ENCODE peak calls at places on chromosomes 16 and 17, in five cellular contexts. W, J, X, I and R are unnamed samples.

GRCh38 chr17:80254396-80255241 is 6.0 kb upstream of the RNF213 start:
- DNase-seq in I (peak; percentile 95), J (no peak), W (peak; percentile 40), X (peak; percentile 83), R (peak; percentile 74)

GRCh38 chr16:81861503-81861902 is 82.4 kb downstream of the PLCG2 start:
- DNase-seq in W (no peak), J (no peak), X (no peak), I (no peak), R (no peak)

GRCh38 chr17:28538296-28538895 is 14.0 kb downstream of the UNC119 start:
- DNase-seq in X (no peak), I (no peak), J (no peak), W (no peak), R (no peak)

GRCh38 chr17:33516645-33517044 is 223.6 kb upstream of the ASIC2 start:
- DNase-seq in X (no peak), W (no peak), J (no peak), I (no peak), R (no peak)

GRCh38 chr16:81620029-81620428 is 159.1 kb upstream of the PLCG2 start:
- DNase-seq in X (no peak), I (no peak), J (no peak), W (no peak), R (no peak)

GRCh38 chr16:27602103-27602502 is 52.2 kb downstream of the KATNIP start:
- DNase-seq in X (no peak), J (no peak), I (no peak), W (no peak), R (no peak)

GRCh38 chr16:85982563-85982939 is 83.6 kb downstream of the IRF8 start:
- DNase-seq in J (peak; percentile 62), I (no peak), X (no peak), W (no peak), R (no peak)

GRCh38 chr17:61411944-61412859 is 12.6 kb downstream of the TBX2 start:
- DNase-seq in I (peak; percentile 80), W (peak; percentile 74), X (peak; percentile 70), J (peak; percentile 84), R (peak; percentile 86)

GRCh38 chr16:68590201-68590994 is 51.3 kb downstream of the ZFP90 start:
- DNase-seq in J (no peak), X (peak; percentile 38), I (peak; percentile 63), W (peak; percentile 34), R (peak; percentile 83)

GRCh38 chr17:31532526-31532925 is 141.1 kb downstream of the RAB11FIP4 start:
- DNase-seq in J (no peak), I (no peak), X (no peak), W (no peak), R (no peak)

GRCh38 chr17:1047886-1048470 is 51.0 kb downstream of the TIMM22 start:
- DNase-seq in I (no peak), W (no peak), X (no peak), J (no peak), R (no peak)

GRCh38 chr16:90019543-90020259 is 445 bp upstream of the DBNDD1 start:
- DNase-seq in J (no peak), W (peak; percentile 57), I (peak; percentile 86), X (peak; percentile 30), R (no peak)

GRCh38 chr16:74521691-74522090 is 85.2 kb downstream of the GLG1 start:
- DNase-seq in W (no peak), X (no peak), J (no peak), I (peak; percentile 71), R (no peak)

GRCh38 chr16:29813644-29814562 is 1.9 kb downstream of the PRRT2 start:
- DNase-seq in X (no peak), J (no peak), W (no peak), I (no peak), R (no peak)

GRCh38 chr16:90061437-90061836 is 15.7 kb downstream of the PRDM7 start:
- DNase-seq in X (no peak), I (no peak), J (no peak), W (no peak), R (no peak)

GRCh38 chr16:64910351-64910750 is 211.5 kb downstream of the CDH11 start:
- DNase-seq in W (no peak), X (no peak), J (peak; percentile 62), I (peak; percentile 96), R (peak; percentile 94)

GRCh38 chr16:22369221-22369811 is 5.1 kb downstream of the CDR2 start:
- DNase-seq in X (peak; percentile 87), W (peak; percentile 71), J (no peak), I (peak; percentile 49), R (no peak)

GRCh38 chr16:62036807-62037135 is 533 bp upstream of the CDH8 start:
- DNase-seq in X (no peak), I (no peak), J (no peak), W (no peak), R (no peak)

GRCh38 chr16:79181419-79181818 is 419.1 kb downstream of the MAF start:
- DNase-seq in X (no peak), W (no peak), I (no peak), J (no peak), R (peak; percentile 10)

GRCh38 chr16:65540913-65541312 is 419.1 kb upstream of the CDH11 start:
- DNase-seq in X (no peak), I (no peak), W (no peak), J (no peak), R (no peak)

GRCh38 chr17:50725769-50726655 is 6.6 kb downstream of the LUC7L3 start:
- DNase-seq in I (no peak), J (no peak), X (no peak), W (no peak), R (no peak)

GRCh38 chr16:19073863-19074262 is 6.4 kb downstream of the COQ7 start:
- DNase-seq in J (no peak), I (no peak), W (no peak), X (no peak), R (no peak)

GRCh38 chr17:16377804-16378400 is 3.0 kb upstream of the UBB start:
- DNase-seq in W (no peak), J (no peak), I (peak; percentile 63), X (peak; percentile 50), R (no peak)

GRCh38 chr17:66348605-66349165 is 46.3 kb downstream of the PRKCA start:
- DNase-seq in I (peak; percentile 88), W (no peak), J (no peak), X (peak; percentile 76), R (peak; percentile 81)

GRCh38 chr16:52095466-52095865 is 451.5 kb downstream of the TOX3 start:
- DNase-seq in J (no peak), X (no peak), W (no peak), I (no peak), R (no peak)

GRCh38 chr17:68319420-68320162 is 28.3 kb downstream of the ARSG start:
- DNase-seq in X (no peak), I (no peak), W (peak; percentile 48), J (no peak), R (no peak)

GRCh38 chr16:90072442-90073105 is 4.6 kb downstream of the PRDM7 start:
- DNase-seq in J (no peak), I (no peak), X (no peak), W (no peak), R (no peak)

GRCh38 chr16:2288701-2289100 is 20.8 kb upstream of the RNPS1 start:
- DNase-seq in J (no peak), W (no peak), I (no peak), X (no peak), R (no peak)
- H3K36me3 ChIP-seq in J (peaks cover 65% of the 10 kb centered on the region), W (no peaks in the 10 kb centered on the region), I (no peaks in the 10 kb centered on the region), X (no peaks in the 10 kb centered on the region), R (no peaks in the 10 kb centered on the region)

GRCh38 chr17:63631062-63631461 is 8.8 kb downstream of the MAP3K3 start:
- DNase-seq in X (no peak), I (no peak), W (no peak), J (no peak), R (no peak)
- H3K4me1 ChIP-seq in X (peaks cover 47% of the 10 kb centered on the region), I (no peaks in the 10 kb centered on the region), W (no peaks in the 10 kb centered on the region), J (peaks cover 81% of the 10 kb centered on the region), R (no peaks in the 10 kb centered on the region)

DNA sequence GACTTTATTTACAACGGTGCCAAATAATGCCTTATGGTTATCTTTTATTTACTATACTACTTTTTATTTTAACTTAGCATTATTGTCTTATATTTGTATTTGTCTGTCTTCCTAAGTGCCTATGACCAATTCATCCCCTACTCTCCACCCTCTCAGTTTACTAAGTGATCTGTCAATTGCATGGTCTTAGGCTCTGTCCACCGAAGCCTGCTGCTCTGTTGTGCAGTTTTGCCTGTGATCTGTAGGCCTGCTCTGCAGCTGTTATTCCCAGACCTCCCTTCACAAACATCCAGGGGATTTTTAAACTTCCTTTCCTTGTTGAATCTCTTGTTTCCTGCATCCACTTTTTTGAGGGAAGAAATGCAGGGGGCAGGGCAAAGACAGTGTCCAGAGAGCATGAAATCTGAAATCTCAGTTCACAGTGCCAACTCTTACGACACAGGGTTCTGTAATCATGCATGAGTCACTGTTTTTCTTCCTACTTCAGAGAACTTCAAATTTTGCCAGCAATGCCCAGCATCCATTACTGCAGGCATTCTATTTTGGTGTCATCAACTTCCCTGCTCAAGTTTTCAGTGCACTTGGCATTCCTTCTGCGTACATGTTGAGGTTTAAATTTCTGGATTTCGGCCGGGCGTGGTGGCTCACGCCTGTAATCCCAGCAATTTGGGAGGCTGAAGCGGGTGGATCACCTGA is 11.4 kb downstream of the SLFN5 start:
- DNase-seq in X (peak; percentile 98), J (peak; percentile 79), I (peak; percentile 94), W (no peak), R (peak; percentile 98)
- TF ChIP-seq CTCF in X (no peak), J (no peak), I (no peak), W (no peak), R (no peak)

DNA sequence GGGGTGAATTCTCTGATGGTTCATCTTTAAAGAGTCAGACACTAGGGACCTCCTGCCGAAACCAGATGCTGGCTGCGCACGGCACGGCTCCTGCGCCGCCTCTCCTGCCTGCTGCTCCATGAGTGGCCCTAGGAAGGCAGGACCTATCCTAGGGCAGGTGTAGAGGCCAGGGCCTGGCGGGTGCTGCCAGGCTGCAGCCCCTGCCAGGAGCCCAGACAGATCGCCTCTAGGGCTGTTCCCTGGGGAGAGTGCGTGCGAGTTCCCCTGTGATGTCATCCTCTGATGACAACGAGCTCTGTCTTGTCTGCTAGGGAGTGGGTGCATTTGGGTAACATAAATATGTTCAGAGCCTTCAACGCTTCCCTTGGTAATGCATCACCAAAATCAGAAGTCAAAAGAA is 23.9 kb downstream of the SLC38A10 start:
- DNase-seq in W (no peak), I (no peak), X (no peak), J (no peak), R (no peak)
- H3K36me3 ChIP-seq in W (peaks cover 66% of the 10 kb centered on the region), I (peaks cover 13% of the 10 kb centered on the region), X (peaks cover 8% of the 10 kb centered on the region), J (peaks cover 48% of the 10 kb centered on the region), R (peaks cover 14% of the 10 kb centered on the region)

DNA sequence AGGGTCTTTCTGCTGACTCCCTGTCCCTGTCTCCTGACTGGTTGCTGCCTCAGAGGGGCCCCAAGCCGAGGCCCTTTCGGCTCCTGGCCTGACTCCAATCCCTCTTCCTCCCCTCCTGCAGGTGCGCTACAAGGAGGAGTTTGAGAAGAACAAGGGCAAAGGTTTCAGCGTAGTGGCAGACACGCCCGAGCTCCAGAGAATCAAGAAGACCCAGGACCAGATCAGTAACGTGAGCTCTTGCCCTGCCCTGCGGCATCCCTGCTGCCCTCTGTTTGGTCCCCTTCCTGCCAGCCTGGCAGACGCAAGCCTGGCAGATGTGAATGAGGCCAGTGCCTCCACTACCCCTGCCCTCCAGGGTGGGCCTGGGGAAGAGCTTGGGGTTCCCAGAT is 27.1 kb upstream of the LASP1NB start:
- DNase-seq in W (peak; percentile 38), I (no peak), J (no peak), X (no peak), R (no peak)
- H3K4me1 ChIP-seq in W (peaks cover 37% of the 10 kb centered on the region), I (peaks cover 42% of the 10 kb centered on the region), J (peaks cover 88% of the 10 kb centered on the region), X (peaks cover 65% of the 10 kb centered on the region), R (peaks cover 18% of the 10 kb centered on the region)

GRCh38 chr17:2900842-2901241 is 104.6 kb downstream of the RAP1GAP2 start:
- DNase-seq in I (no peak), J (no peak), W (peak; percentile 39), X (no peak), R (no peak)
- TF ChIP-seq CTCF in I (no peak), J (no peak), W (peak; percentile 67), X (no peak), R (no peak)